ENCODE peak calls at places on chromosomes 6 and 20, in six cellular contexts. O is neuronal stem cell, A is H1, T is mesendoderm, F is mesenchymal stem cell, H is IMR-90. I is an unnamed sample.

GRCh38 chr6:33416386-33417126 is 1.4 kb downstream of the CUTA start:
- DNase-seq in T (no peak), H (peak), F (no peak), O (no peak), A (no peak), I (no peak)

GRCh38 chr20:11112837-11113236 is 439.0 kb upstream of the JAG1 start:
- DNase-seq in T (no peak), F (no peak), H (peak), O (no peak), A (no peak), I (no peak)

GRCh38 chr6:122063090-122063489 is 336.4 kb upstream of the HSF2 start:
- DNase-seq in T (no peak), H (no peak), F (no peak), A (no peak), O (peak), I (no peak)

GRCh38 chr6:36120979-36121706 is 9.2 kb upstream of the MAPK13 start:
- DNase-seq in H (no peak), O (no peak), T (peak), F (peak), A (no peak), I (no peak)

GRCh38 chr20:42864116-42864515 is 325.6 kb downstream of the PTPRT start:
- DNase-seq in A (no peak), T (peak), H (no peak), O (no peak), F (no peak), I (no peak)

GRCh38 chr6:16684195-16684689 is 77.0 kb downstream of the ATXN1 start:
- DNase-seq in F (peak), O (no peak), A (no peak), T (no peak), H (no peak), I (no peak)

GRCh38 chr6:86474081-86474480 is 463.2 kb upstream of the HTR1E start:
- DNase-seq in H (no peak), T (no peak), F (no peak), O (no peak), A (no peak), I (no peak)

GRCh38 chr20:57135875-57136274 is 130.6 kb downstream of the BMP7 start:
- DNase-seq in T (no peak), H (no peak), F (no peak), A (no peak), O (no peak), I (no peak)

GRCh38 chr20:21607971-21608735 is 94.3 kb upstream of the NKX2-2 start:
- DNase-seq in O (no peak), A (no peak), F (no peak), T (no peak), H (no peak), I (no peak)

GRCh38 chr20:2822073-2822472 is 5.9 kb downstream of the TMEM239 start:
- DNase-seq in A (no peak), H (peak), F (no peak), T (no peak), O (no peak), I (no peak)

GRCh38 chr6:71222676-71223075 is 65.9 kb upstream of the OGFRL1 start:
- DNase-seq in O (no peak), F (no peak), A (no peak), T (no peak), H (no peak), I (no peak)

GRCh38 chr20:51446230-51446629 is 96.3 kb downstream of the NFATC2 start:
- DNase-seq in O (no peak), F (no peak), T (no peak), A (no peak), H (no peak), I (no peak)

GRCh38 chr6:25639653-25640052 is 12.4 kb upstream of the SCGN start:
- DNase-seq in O (no peak), F (no peak), T (no peak), H (no peak), A (no peak), I (no peak)

GRCh38 chr20:7696311-7696710 is 243.9 kb downstream of the HAO1 start:
- DNase-seq in H (no peak), T (no peak), O (no peak), F (no peak), A (no peak), I (no peak)

GRCh38 chr6:77467038-77467437 is 3.7 kb upstream of the HTR1B start:
- DNase-seq in A (no peak), F (peak), O (no peak), T (no peak), H (peak), I (no peak)

GRCh38 chr6:164095056-164095455 is 680.5 kb downstream of the QKI start:
- DNase-seq in O (no peak), F (no peak), A (no peak), H (no peak), T (no peak), I (no peak)

GRCh38 chr6:107539409-107539808 is 49.5 kb downstream of the SOBP start:
- DNase-seq in A (no peak), F (peak), H (no peak), O (no peak), T (no peak), I (no peak)

GRCh38 chr6:75086236-75086635 is 119.6 kb downstream of the COL12A1 start:
- DNase-seq in O (no peak), F (no peak), H (no peak), T (no peak), A (no peak), I (no peak)

GRCh38 chr6:75081047-75081446 is 124.8 kb downstream of the COL12A1 start:
- DNase-seq in T (no peak), H (no peak), A (no peak), O (no peak), F (no peak), I (no peak)

GRCh38 chr6:75084872-75085381 is 120.9 kb downstream of the COL12A1 start:
- DNase-seq in O (peak), H (no peak), A (no peak), F (no peak), T (peak), I (peak)

GRCh38 chr6:75077694-75078093 is 128.2 kb downstream of the COL12A1 start:
- DNase-seq in F (no peak), A (no peak), O (no peak), H (no peak), T (no peak), I (no peak)

GRCh38 chr6:75081920-75082319 is 123.9 kb downstream of the COL12A1 start:
- DNase-seq in F (no peak), T (no peak), A (no peak), O (no peak), H (peak), I (no peak)
- H2BK120ac ChIP-seq in F (no peak), T (no peak), A (no peak), O (no peak), H (no peak), I (no peak)

GRCh38 chr20:46004813-46005505 is 3.7 kb upstream of the MMP9 start:
- DNase-seq in T (peak), A (no peak), O (no peak), H (no peak), F (no peak), I (peak)
- H2BK120ac ChIP-seq in T (peak), A (no peak), O (no peak), H (no peak), F (no peak), I (no peak)

DNA sequence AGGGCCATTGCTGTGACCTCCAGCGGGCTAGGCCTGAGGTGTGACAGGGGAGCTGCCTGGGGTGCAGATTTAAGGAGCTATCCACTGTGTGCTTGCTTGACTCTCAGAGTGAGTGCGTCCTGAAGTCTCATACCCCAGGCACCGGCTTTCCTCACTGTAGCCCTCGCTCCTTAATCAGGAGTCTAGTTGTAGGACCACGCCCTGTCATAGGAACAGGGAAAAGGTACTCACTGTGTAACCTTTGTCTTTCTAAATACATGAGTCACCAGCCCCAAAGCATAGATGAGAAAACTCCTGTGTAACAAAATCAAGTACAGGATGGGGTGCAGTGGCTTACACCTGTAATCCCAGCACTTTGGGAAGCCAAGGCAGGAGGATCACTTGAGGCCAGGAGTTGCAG is 141.7 kb downstream of the TMEM242 start:
- DNase-seq in T (no peak), A (no peak), F (no peak), O (no peak), H (no peak), I (no peak)
- H2BK120ac ChIP-seq in T (no peak), A (no peak), F (no peak), O (no peak), H (no peak), I (no peak)

GRCh38 chr6:2968600-2969135 is 2.7 kb downstream of the SERPINB6 start:
- DNase-seq in H (no peak), O (no peak), A (no peak), T (no peak), F (peak), I (no peak)

GRCh38 chr6:2970034-2970685 is 1.2 kb downstream of the SERPINB6 start:
- DNase-seq in O (peak), T (no peak), F (peak), A (no peak), H (peak), I (peak)

GRCh38 chr6:2969549-2969948 is 1.8 kb downstream of the SERPINB6 start:
- DNase-seq in F (peak), H (no peak), T (no peak), O (no peak), A (no peak), I (no peak)

GRCh38 chr6:2971420-2972218 is at the start of gene SERPINB6:
- DNase-seq in F (peak), O (no peak), H (peak), T (no peak), A (no peak), I (no peak)

GRCh38 chr6:2970753-2971419 is 481 bp downstream of the SERPINB6 start:
- DNase-seq in F (peak), H (peak), A (no peak), T (peak), O (no peak), I (no peak)
- H2BK120ac ChIP-seq in F (peak), H (no peak), A (no peak), T (peak), O (peak), I (no peak)

GRCh38 chr20:40218971-40219370 is 470.1 kb downstream of the MAFB start:
- DNase-seq in A (no peak), T (no peak), F (no peak), H (no peak), O (no peak), I (no peak)
- H2BK120ac ChIP-seq in A (no peak), T (no peak), F (no peak), H (no peak), O (no peak), I (no peak)

DNA sequence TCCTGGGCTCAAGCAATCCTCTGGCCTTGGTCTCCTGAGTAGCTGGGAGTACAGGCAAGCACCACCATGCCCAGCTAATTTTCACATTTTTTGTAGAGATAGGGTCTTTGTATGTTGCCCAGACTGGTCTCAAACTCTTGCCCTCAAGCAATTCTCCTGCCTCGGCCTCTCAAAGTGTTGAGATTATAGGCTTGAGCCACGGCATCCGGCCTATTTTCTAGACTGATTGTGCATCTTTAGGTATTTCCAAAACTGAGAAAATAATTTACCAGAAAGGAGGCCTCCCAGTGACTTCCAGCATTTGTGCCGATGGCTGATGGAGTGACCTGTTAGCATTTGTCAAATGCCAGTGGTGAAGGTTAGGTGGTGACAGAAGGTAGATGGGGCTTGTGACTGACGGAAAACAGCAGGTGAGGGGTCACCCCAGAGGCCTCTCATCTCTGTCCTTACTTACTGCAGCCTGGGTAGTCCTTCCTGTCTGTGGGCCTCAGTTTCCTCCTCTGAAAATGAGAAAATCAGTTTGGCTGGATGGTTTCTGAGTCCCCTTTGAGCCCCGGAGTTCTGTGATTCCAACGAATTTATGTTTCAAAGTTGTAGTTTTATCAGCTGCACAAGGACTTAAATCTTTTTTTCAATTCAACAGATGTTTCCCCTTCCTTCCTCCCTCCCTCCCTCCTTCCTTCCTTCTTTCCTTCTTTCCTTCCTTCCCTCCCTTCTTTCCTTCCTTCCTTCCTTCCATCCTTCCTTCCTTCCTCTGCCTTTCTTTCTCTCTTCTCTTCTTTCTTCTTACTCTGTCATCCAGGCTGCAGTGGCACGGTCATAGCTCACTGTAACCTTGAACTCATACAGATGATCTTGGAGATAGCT is 53.5 kb downstream of the TGM2 start:
- DNase-seq in F (no peak), O (no peak), A (no peak), T (no peak), H (no peak), I (no peak)
- H2BK120ac ChIP-seq in F (peak), O (no peak), A (no peak), T (no peak), H (peak), I (no peak)

GRCh38 chr6:166988674-166989201 is 10.5 kb upstream of the CEP43 start:
- DNase-seq in H (no peak), F (no peak), O (no peak), A (no peak), T (peak), I (peak)
- H2BK120ac ChIP-seq in H (no peak), F (no peak), O (no peak), A (no peak), T (no peak), I (peak)

GRCh38 chr6:105035299-105035698 is 78.4 kb downstream of the LIN28B start:
- DNase-seq in T (no peak), O (peak), F (no peak), A (no peak), H (no peak), I (no peak)
- H2BK120ac ChIP-seq in T (no peak), O (no peak), F (no peak), A (no peak), H (no peak), I (no peak)

GRCh38 chr6:159727717-159728440 is 573 bp downstream of the WTAP start:
- DNase-seq in F (peak), O (peak), H (no peak), T (peak), A (no peak), I (no peak)

GRCh38 chr6:159726918-159727716 is at the start of gene WTAP:
- DNase-seq in T (peak), F (peak), A (peak), H (peak), O (peak), I (peak)

GRCh38 chr6:159728552-159728951 is 1.2 kb downstream of the WTAP start:
- DNase-seq in T (peak), H (no peak), F (peak), A (no peak), O (no peak), I (no peak)

GRCh38 chr6:159724778-159725177 is 2.5 kb upstream of the WTAP start:
- DNase-seq in H (no peak), T (no peak), O (no peak), A (no peak), F (no peak), I (no peak)

DNA sequence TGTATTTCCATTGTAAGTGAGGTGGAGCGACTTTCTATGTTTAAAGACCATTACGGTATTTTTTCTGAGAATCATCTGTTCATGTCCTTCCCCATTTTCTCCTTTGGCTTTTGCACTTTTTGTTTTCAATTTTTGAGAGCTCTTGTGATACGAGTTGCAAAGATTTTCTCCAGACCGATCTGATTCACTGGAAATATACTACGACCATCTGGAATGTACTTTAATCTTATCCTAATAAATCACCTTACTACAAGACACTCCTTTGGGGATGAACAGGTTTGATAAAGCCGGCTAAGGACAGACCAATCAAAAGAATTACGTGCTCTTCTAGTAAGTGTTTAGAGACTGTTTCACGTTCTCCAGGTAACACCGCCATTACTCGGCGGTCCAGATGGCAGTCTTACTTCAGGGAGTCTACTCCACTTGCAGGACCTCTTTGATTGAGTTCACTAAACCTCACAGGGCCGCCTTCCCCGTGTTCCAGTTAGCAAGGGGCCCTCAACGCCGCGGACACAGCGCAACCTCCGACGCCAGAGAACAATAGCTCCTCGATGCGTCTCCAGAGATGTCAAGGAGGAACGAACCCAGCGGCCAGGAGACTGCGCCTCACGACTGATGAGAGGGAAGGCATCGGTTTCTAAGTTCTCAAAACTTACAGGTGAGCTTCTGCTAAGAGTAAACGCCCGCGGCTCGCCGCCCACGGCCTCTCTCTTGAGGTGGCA is 949 bp upstream of the WTAP start:
- DNase-seq in O (no peak), A (no peak), H (no peak), T (no peak), F (no peak), I (no peak)
- H2BK120ac ChIP-seq in O (no peak), A (no peak), H (peak), T (no peak), F (no peak), I (peak)

DNA sequence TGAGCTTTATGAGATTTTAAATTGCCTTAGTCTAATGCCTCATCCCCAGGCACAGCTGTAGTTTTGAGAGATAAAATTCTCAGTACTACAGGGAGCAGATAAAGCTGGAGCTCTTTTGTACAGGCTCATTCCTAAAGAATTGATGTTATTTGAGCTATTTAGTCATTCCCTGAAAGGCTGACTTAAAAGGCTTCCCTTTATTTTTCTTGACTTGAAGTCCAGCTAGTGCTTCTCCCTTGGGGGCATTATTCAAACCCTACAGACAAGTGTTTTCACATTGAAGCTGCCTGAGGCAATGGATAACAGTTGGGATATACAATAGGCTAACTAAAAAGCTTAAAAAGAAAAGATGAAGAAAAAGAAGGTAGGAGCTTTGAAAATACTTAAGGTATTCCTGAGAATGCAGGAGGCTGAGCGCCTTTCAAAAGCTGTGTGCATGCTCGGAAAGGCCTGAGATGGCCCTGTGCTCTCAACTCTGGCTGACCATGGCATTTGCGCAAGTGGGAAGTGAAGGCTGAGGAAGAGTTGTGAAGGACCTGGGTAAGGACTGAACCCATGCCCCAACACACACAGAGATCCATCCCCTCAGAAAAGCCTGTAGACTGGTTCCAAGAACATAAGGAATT is 315.1 kb downstream of the SMOC2 start:
- DNase-seq in O (peak), A (peak), F (peak), T (peak), H (no peak), I (peak)
- H2BK120ac ChIP-seq in O (no peak), A (no peak), F (no peak), T (no peak), H (no peak), I (no peak)

I was measured in H9.